ENCODE peak calls at places on chromosomes 11 and 22, in nine cellular contexts. N is HCT116; S is adrenal gland; J is fibroblast of lung; U is colonic mucosa; L is suprapubic skin; W is lower lobe of right lung; T is CD8-positive, alpha-beta memory T cell; D is psoas muscle. P is an unnamed sample. For H3K36me3, the result is how much of the 10 kb centered on the place peaks cover.

GRCh38 chr11:77019976-77020591 is 14.1 kb upstream of the B3GNT6 start:
- DNase-seq in N (peak), S (no peak), J (peak), U (no peak), L (no peak), W (no peak), T (no peak), D (no peak), P (no peak)

GRCh38 chr11:12079726-12080556 is 30.4 kb upstream of the MICAL2 start:
- DNase-seq in N (peak), S (peak), J (peak), U (no peak), L (peak), W (no peak), T (no peak), D (peak), P (no peak)

GRCh38 chr22:49202226-49202625 is 625.4 kb downstream of the BRD1 start:
- DNase-seq in N (no peak), S (no peak), J (no peak), U (no peak), L (peak), W (peak), T (no peak), D (no peak), P (no peak)

GRCh38 chr11:77287136-77287535 is 14.3 kb downstream of the GDPD4 start:
- DNase-seq in N (no peak), S (no peak), J (peak), U (no peak), L (no peak), W (no peak), T (no peak), D (no peak), P (no peak)

GRCh38 chr11:2096919-2097301 is 42.3 kb downstream of the IGF2 start:
- DNase-seq in N (no peak), S (no peak), J (no peak), U (no peak), L (peak), W (peak), T (no peak), D (peak), P (no peak)

GRCh38 chr11:776459-777287 is 614 bp downstream of the GATD1 start:
- DNase-seq in N (no peak), S (peak), J (no peak), U (no peak), L (peak), W (peak), T (no peak), D (peak), P (no peak)

GRCh38 chr22:24540470-24540869 is 14.5 kb downstream of the GUCD1 start:
- DNase-seq in N (no peak), S (no peak), J (no peak), U (no peak), L (no peak), W (no peak), T (no peak), D (peak), P (no peak)

GRCh38 chr11:125956371-125956770 is 10.5 kb downstream of the VSIG10L2 start:
- DNase-seq in N (no peak), S (no peak), J (peak), U (no peak), L (no peak), W (no peak), T (no peak), D (no peak), P (no peak)

GRCh38 chr22:24355574-24355973 is 71.8 kb upstream of the ADORA2A start:
- DNase-seq in N (no peak), S (no peak), J (no peak), U (no peak), L (no peak), W (no peak), T (no peak), D (no peak), P (no peak)

GRCh38 chr22:48741540-48741939 is 1086.1 kb downstream of the BRD1 start:
- DNase-seq in N (no peak), S (no peak), J (no peak), U (no peak), L (no peak), W (no peak), T (no peak), D (no peak), P (peak)

GRCh38 chr22:38879102-38879729 is 7.2 kb upstream of the CBX6 start:
- DNase-seq in N (no peak), S (no peak), J (no peak), U (no peak), L (no peak), W (no peak), T (no peak), D (no peak), P (no peak)

GRCh38 chr22:36758792-36759271 is 17.1 kb downstream of the IFT27 start:
- DNase-seq in N (no peak), S (no peak), J (no peak), U (no peak), L (peak), W (peak), T (no peak), D (no peak), P (no peak)
- H3K36me3 ChIP-seq in N (under half), S (under half), J (under half), U (under half), L (under half), W (under half), T (under half), D (under half), P (under half)

GRCh38 chr11:93287434-93287833 is 43.1 kb upstream of the DEUP1 start:
- DNase-seq in N (no peak), S (no peak), J (no peak), U (no peak), L (no peak), W (no peak), T (no peak), D (no peak), P (no peak)
- H3K4me3 ChIP-seq in N (no peak), S (no peak), J (no peak), U (no peak), L (no peak), W (no peak), T (no peak), D (no peak), P (no peak)

DNA sequence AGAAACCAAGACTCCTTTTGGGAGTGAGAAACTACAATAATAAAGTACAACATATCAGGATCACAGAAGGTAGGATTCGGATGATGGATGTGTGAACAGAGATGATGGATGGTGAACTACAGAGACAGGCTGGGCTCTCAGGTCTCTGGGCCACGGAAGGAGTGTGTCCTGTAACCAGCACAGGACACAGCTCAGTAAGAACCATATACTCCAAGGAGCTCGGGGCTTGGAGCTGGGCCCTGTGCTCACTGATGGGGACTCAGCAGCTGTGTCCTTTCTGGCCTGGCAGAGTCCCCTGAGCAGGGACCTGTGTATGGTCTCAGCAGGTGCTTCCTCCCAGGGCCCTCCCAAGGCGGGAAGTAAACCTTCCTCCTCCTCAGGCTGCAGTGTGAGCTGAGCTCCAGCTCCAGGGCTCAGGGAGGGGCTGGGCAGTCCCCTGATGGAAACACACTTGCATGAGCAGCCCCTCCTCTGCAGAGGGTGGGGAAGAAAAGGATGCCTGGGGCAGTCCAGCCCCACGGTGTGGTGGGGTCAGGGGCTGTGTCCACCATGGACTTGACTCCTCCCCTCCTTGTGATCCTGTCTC is 39.8 kb upstream of the TOP3B start:
- DNase-seq in N (no peak), S (no peak), J (no peak), U (no peak), L (no peak), W (no peak), T (no peak), D (no peak), P (no peak)
- H3K36me3 ChIP-seq in N (under half), S (under half), J (under half), U (under half), L (under half), W (under half), T (under half), D (under half), P (under half)

GRCh38 chr22:31477329-31477728 is 12.3 kb downstream of the EIF4ENIF1 start:
- DNase-seq in N (no peak), S (no peak), J (no peak), U (no peak), L (no peak), W (no peak), T (no peak), D (no peak), P (no peak)
- H3K4me3 ChIP-seq in N (no peak), S (no peak), J (no peak), U (no peak), L (no peak), W (no peak), T (no peak), D (no peak), P (no peak)

DNA sequence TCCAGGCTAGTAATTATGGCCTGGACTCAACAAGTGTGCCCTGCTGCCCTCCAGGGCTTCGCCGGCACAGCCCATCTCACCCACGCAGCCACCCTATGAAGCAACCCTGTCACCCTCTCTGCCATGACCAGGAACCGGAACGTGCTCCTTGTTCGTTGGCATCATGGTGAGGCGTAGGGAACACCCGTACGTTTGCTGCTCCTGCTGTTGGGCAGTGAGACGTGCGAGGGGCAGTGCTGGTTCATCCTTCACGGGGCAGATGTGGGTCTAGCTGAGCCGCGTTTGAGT is 20.7 kb downstream of the NADSYN1 start:
- DNase-seq in N (no peak), S (no peak), J (no peak), U (no peak), L (peak), W (no peak), T (no peak), D (no peak), P (no peak)
- H3K36me3 ChIP-seq in N (under half), S (under half), J (under half), U (under half), L (half or more), W (half or more), T (under half), D (under half), P (under half)

GRCh38 chr22:27041745-27042144 is 384.4 kb downstream of the MIAT start:
- DNase-seq in N (no peak), S (no peak), J (no peak), U (no peak), L (no peak), W (no peak), T (no peak), D (no peak), P (no peak)
- H3K4me3 ChIP-seq in N (no peak), S (no peak), J (no peak), U (no peak), L (no peak), W (no peak), T (no peak), D (no peak), P (no peak)

DNA sequence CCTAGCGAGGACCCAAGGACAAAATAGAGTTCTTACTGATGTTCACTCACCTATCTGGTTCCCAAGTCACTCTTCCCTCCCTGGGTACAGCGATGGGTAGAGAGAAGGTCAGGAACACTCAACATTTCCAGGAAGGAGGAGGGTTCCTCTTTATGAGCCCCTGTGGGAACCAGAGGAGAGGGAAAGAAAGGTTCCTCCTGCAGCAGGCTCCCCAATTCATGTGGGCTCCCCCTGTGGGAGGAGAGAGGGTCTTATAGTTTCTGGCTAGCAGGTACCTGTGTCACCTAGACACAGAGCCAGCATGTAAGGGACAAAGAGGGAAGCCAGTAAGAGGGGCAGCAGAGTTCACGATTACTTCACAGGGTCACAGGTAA is 93.5 kb downstream of the DBX1 start:
- DNase-seq in N (peak), S (no peak), J (no peak), U (no peak), L (no peak), W (no peak), T (no peak), D (no peak), P (no peak)
- H3K36me3 ChIP-seq in N (under half), S (under half), J (under half), U (under half), L (under half), W (under half), T (under half), D (under half), P (under half)

P was measured in Caco-2.